ENCODE peak calls at places on chromosomes 12 and 14, in ten cellular contexts. P, Y, Q, H, R, U, O, M, B and Z are unnamed samples.

GRCh38 chr12:113273053-113273725 is 51.9 kb downstream of the TPCN1 start:
- DNase-seq in U (no peak), Y (no peak), P (no peak), H (no peak), Q (no peak), O (no peak), M (no peak), R (no peak), B (no peak), Z (no peak)

GRCh38 chr12:110846615-110847566 is at the start of gene CCDC63:
- DNase-seq in Y (peak), U (no peak), R (peak), H (peak), M (no peak), B (peak), Q (peak), O (no peak), P (no peak), Z (no peak)

GRCh38 chr12:97943359-97943758 is 480.8 kb downstream of the RMST start:
- DNase-seq in U (no peak), R (no peak), Q (no peak), O (peak), B (no peak), P (no peak), H (no peak), M (no peak), Y (no peak), Z (no peak)

GRCh38 chr14:99734406-99735051 is 50.4 kb downstream of the CYP46A1 start:
- DNase-seq in M (no peak), B (no peak), H (no peak), P (no peak), O (no peak), R (no peak), Y (no peak), Q (no peak), U (no peak), Z (no peak)

GRCh38 chr14:102949062-102949800 is 26.8 kb downstream of the AMN start:
- DNase-seq in Y (no peak), M (no peak), P (no peak), H (no peak), R (peak), B (no peak), U (no peak), Q (no peak), O (no peak), Z (no peak)

GRCh38 chr14:100096656-100097055 is 31.4 kb downstream of the EVL start:
- DNase-seq in Y (no peak), U (no peak), H (no peak), B (no peak), Q (no peak), O (no peak), R (no peak), P (no peak), M (no peak), Z (no peak)

GRCh38 chr12:3034067-3034750 is 43.0 kb upstream of the TSPAN9 start:
- DNase-seq in Y (peak), P (peak), B (peak), O (peak), R (peak), M (no peak), H (no peak), U (no peak), Q (peak), Z (peak)

GRCh38 chr12:52232233-52232915 is 669 bp upstream of the KRT7 start:
- DNase-seq in B (no peak), H (no peak), Q (peak), O (no peak), U (no peak), R (no peak), Y (no peak), M (no peak), P (no peak), Z (no peak)

GRCh38 chr14:88695873-88696272 is 96.9 kb downstream of the EML5 start:
- DNase-seq in U (no peak), H (no peak), P (no peak), B (no peak), M (no peak), Y (no peak), O (no peak), R (no peak), Q (no peak), Z (no peak)

GRCh38 chr12:70260610-70261009 is 17.4 kb downstream of the CNOT2 start:
- DNase-seq in U (no peak), Y (no peak), O (no peak), P (no peak), Q (peak), R (no peak), M (no peak), H (no peak), B (no peak), Z (no peak)

GRCh38 chr12:92502417-92503028 is 200.3 kb upstream of the PLEKHG7 start:
- DNase-seq in H (no peak), Q (peak), M (no peak), R (no peak), B (no peak), U (no peak), P (no peak), O (no peak), Y (peak), Z (peak)

GRCh38 chr14:24241829-24242443 is 487 bp downstream of the TINF2 start:
- DNase-seq in B (peak), M (peak), Y (peak), U (peak), R (peak), H (peak), P (peak), O (peak), Q (peak), Z (no peak)

GRCh38 chr12:91885851-91886250 is 259.8 kb downstream of the BTG1 start:
- DNase-seq in H (no peak), U (no peak), M (no peak), O (no peak), P (no peak), Q (no peak), R (no peak), Y (no peak), B (no peak), Z (no peak)

GRCh38 chr12:58067610-58068387 is 126.4 kb downstream of the ATP23 start:
- DNase-seq in O (no peak), R (no peak), Q (no peak), Y (no peak), H (no peak), B (no peak), P (no peak), U (no peak), M (no peak), Z (no peak)

GRCh38 chr14:99524091-99524661 is 43.0 kb downstream of the CCNK start:
- DNase-seq in P (no peak), U (no peak), Q (no peak), O (no peak), H (no peak), R (no peak), B (no peak), M (no peak), Y (no peak), Z (no peak)

GRCh38 chr12:82357340-82357739 is 847 bp downstream of the CCDC59 start:
- DNase-seq in P (no peak), O (no peak), Q (no peak), U (no peak), Y (no peak), H (no peak), R (no peak), M (no peak), B (no peak), Z (no peak)

GRCh38 chr12:59719701-59720100 is 123.9 kb downstream of the SLC16A7 start:
- DNase-seq in H (no peak), Y (no peak), P (no peak), U (no peak), B (no peak), O (no peak), M (no peak), R (no peak), Q (no peak), Z (no peak)

GRCh38 chr14:61320806-61321384 is 484 bp upstream of the PRKCH start:
- DNase-seq in M (no peak), H (no peak), P (no peak), U (no peak), Q (no peak), B (no peak), O (no peak), Y (no peak), R (no peak), Z (no peak)

GRCh38 chr14:77203611-77204456 is 22.2 kb downstream of the TMEM63C start:
- DNase-seq in H (no peak), B (no peak), P (no peak), O (peak), Q (no peak), Y (no peak), M (no peak), R (peak), U (no peak), Z (no peak)

GRCh38 chr12:48092606-48093005 is 13.3 kb downstream of the SENP1 start:
- DNase-seq in O (no peak), H (no peak), Q (no peak), Y (no peak), R (no peak), B (no peak), M (no peak), U (no peak), P (no peak), Z (no peak)

GRCh38 chr14:52706286-52706685 is 714 bp upstream of the PSMC6 start:
- DNase-seq in M (no peak), Q (no peak), B (no peak), H (peak), P (no peak), U (no peak), R (no peak), O (no peak), Y (no peak), Z (no peak)

GRCh38 chr12:50537538-50537919 is 32.7 kb downstream of the DIP2B start:
- DNase-seq in M (no peak), Y (no peak), Q (no peak), U (no peak), O (no peak), P (no peak), H (no peak), B (no peak), R (no peak), Z (no peak)

GRCh38 chr14:32331227-32331597 is 2.1 kb downstream of the AKAP6 start:
- DNase-seq in Y (no peak), U (no peak), R (no peak), Q (no peak), H (no peak), P (no peak), B (no peak), M (no peak), O (no peak), Z (no peak)

GRCh38 chr12:12534134-12534866 is 28.4 kb downstream of the DUSP16 start:
- DNase-seq in R (no peak), M (no peak), Q (no peak), H (no peak), O (no peak), P (no peak), Y (peak), U (no peak), B (no peak), Z (no peak)

GRCh38 chr12:132163911-132164288 is 19.6 kb downstream of the NOC4L start:
- DNase-seq in P (no peak), R (no peak), O (no peak), H (no peak), Y (no peak), M (no peak), B (no peak), Q (no peak), U (no peak), Z (no peak)

GRCh38 chr12:56645201-56645716 is 525 bp downstream of the ATP5F1B start:
- DNase-seq in B (no peak), Q (no peak), O (no peak), U (no peak), P (no peak), H (no peak), R (no peak), Y (no peak), M (no peak), Z (no peak)

GRCh38 chr12:104457746-104458644 is 1.2 kb downstream of the CHST11 start:
- DNase-seq in H (peak), B (peak), O (no peak), Y (peak), U (no peak), M (peak), R (no peak), Q (peak), P (no peak), Z (no peak)

GRCh38 chr14:52279405-52279804 is 11.9 kb downstream of the PTGDR start:
- DNase-seq in M (no peak), R (no peak), O (no peak), Q (no peak), P (no peak), Y (no peak), B (no peak), H (no peak), U (no peak), Z (no peak)